ENCODE peak calls at places on chromosomes 1 and 21, in four cellular contexts. P is breast epithelium, A is body of pancreas, K is stomach. J is an unnamed sample.
A peak's percentile ranks its signal among the peaks of the same experiment; 100 is the strongest.

GRCh38 chr1:218592688-218593087 is 247.6 kb downstream of the TGFB2 start:
- DNase-seq in A (no peak), P (no peak), K (no peak), J (no peak)

GRCh38 chr1:152479792-152480595 is 30.6 kb upstream of the LCE5A start:
- DNase-seq in P (no peak), K (peak; percentile 54), A (peak; percentile 40), J (no peak)

GRCh38 chr1:154199563-154199879 is 6.6 kb downstream of the CFAP141 start:
- DNase-seq in P (no peak), A (no peak), K (no peak), J (no peak)

GRCh38 chr1:89949991-89950624 is 44.8 kb upstream of the ZNF326 start:
- DNase-seq in K (no peak), A (no peak), P (no peak), J (no peak)

GRCh38 chr21:43286196-43286595 is 117.4 kb downstream of the CRYAA start:
- DNase-seq in K (no peak), A (no peak), P (no peak), J (no peak)

GRCh38 chr1:32964461-32965250 is at the start of gene RNF19B:
- DNase-seq in K (peak; percentile 97), P (peak; percentile 94), A (peak; percentile 97), J (peak; percentile 94)

GRCh38 chr1:108639899-108640560 is 20.9 kb downstream of the HENMT1 start:
- DNase-seq in A (no peak), K (no peak), P (no peak), J (no peak)

GRCh38 chr1:24888061-24888970 is 41.8 kb downstream of the RUNX3 start:
- DNase-seq in A (no peak), P (no peak), K (peak; percentile 20), J (peak; percentile 37)

GRCh38 chr1:158998781-158999161 is 10.9 kb upstream of the IFI16 start:
- DNase-seq in P (no peak), K (no peak), A (peak; percentile 54), J (peak; percentile 78)

GRCh38 chr1:109598156-109598555 is 21.3 kb downstream of the GNAT2 start:
- DNase-seq in P (no peak), A (no peak), K (no peak), J (no peak)

GRCh38 chr1:115056395-115056798 is 26.8 kb downstream of the TSHB start:
- DNase-seq in A (no peak), K (no peak), P (no peak), J (no peak)

GRCh38 chr1:181423301-181423918 is 59.9 kb upstream of the CACNA1E start:
- DNase-seq in A (peak; percentile 78), K (peak; percentile 38), P (no peak), J (no peak)

GRCh38 chr1:149849947-149850360 is 49.4 kb upstream of the BOLA1 start:
- DNase-seq in K (no peak), A (no peak), P (no peak), J (no peak)

GRCh38 chr1:228396770-228397453 is 9.7 kb downstream of the TRIM11 start:
- DNase-seq in P (peak; percentile 30), K (no peak), A (no peak), J (peak; percentile 51)

GRCh38 chr1:85584264-85584781 is 3.8 kb downstream of the CCN1 start:
- DNase-seq in A (no peak), P (no peak), K (no peak), J (no peak)

GRCh38 chr1:33175865-33176264 is 6.0 kb downstream of the TRIM62 start:
- DNase-seq in A (no peak), K (no peak), P (no peak), J (no peak)

GRCh38 chr1:56145524-56145923 is 433.8 kb downstream of the PLPP3 start:
- DNase-seq in K (no peak), P (no peak), A (no peak), J (no peak)

GRCh38 chr1:18282851-18283600 is 175.4 kb downstream of the IGSF21 start:
- DNase-seq in P (no peak), A (no peak), K (no peak), J (no peak)

GRCh38 chr1:84968865-84969264 is 28.0 kb downstream of the MCOLN2 start:
- DNase-seq in P (no peak), K (no peak), A (no peak), J (no peak)

GRCh38 chr1:78490861-78491310 is at the start of gene PTGFR:
- DNase-seq in P (no peak), A (peak; percentile 25), K (no peak), J (peak; percentile 60)

GRCh38 chr1:153346067-153346723 is 2.4 kb downstream of the PGLYRP4 start:
- DNase-seq in P (no peak), A (no peak), K (no peak), J (no peak)

GRCh38 chr1:214416417-214417212 is 134.8 kb downstream of the PTPN14 start:
- DNase-seq in K (no peak), P (no peak), A (no peak), J (no peak)

GRCh38 chr1:110548381-110548780 is 29.4 kb upstream of the KCNA10 start:
- DNase-seq in K (peak; percentile 38), P (no peak), A (peak; percentile 16), J (no peak)

GRCh38 chr21:44431300-44431699 is 24.0 kb upstream of the LRRC3 start:
- DNase-seq in K (no peak), P (peak; percentile 5), A (no peak), J (no peak)

GRCh38 chr1:226778657-226779058 is 39.6 kb upstream of the ITPKB start:
- DNase-seq in K (peak; percentile 29), P (no peak), A (peak; percentile 6), J (peak; percentile 30)

DNA sequence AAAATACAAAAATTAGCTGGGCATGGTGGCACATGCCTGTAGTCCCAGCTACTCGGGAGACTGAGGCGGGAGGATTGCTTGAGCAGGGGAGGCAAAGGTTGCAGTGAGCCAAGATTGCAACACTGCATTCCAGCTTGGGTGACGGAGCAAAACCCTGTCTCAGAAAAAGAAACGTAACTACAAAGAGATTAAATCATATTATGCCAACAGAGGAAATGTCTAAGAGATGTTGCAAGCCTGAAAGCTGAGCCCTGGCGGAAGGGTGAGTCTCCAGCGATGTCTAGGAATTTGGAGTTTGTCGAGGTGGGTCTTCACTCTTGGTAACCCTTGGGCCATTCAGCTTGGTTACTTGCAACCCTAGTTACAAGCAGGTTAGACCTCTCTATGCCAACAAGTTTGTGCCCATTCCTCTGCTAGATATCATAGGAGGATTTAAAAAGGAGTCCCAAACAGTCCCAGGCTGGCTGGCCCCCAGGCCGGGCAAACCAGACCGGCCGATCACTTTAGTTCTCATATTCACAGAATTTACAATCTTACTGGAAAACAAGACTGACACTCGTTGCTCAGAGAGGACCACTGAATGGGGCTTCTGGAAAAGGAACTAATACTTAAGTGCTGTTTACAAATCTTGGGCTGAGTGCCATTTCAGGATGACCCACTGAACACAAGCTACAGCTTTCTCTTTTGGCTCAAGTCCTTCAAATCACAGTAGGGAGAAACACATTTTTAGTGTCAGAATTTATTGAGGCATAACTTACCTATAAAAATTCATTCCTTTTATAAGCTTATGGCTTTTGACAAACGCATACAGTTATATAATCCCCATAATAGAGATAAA is 27.1 kb downstream of the SLC30A1 start:
- DNase-seq in A (no peak), K (peak; percentile 10), P (no peak), J (no peak)
- H3K27ac ChIP-seq in A (no peak overlapping the region), K (no peak overlapping the region), P (no peak overlapping the region), J (peak overlapping the region; percentile 58)

GRCh38 chr1:203054184-203054583 is 27.9 kb downstream of the PPFIA4 start:
- DNase-seq in P (no peak), K (no peak), A (no peak), J (no peak)

GRCh38 chr1:203055983-203056382 is 29.7 kb downstream of the PPFIA4 start:
- DNase-seq in A (no peak), P (no peak), K (no peak), J (no peak)

GRCh38 chr1:203052556-203053059 is 26.3 kb downstream of the PPFIA4 start:
- DNase-seq in K (no peak), P (no peak), A (no peak), J (no peak)

GRCh38 chr1:203056516-203056915 is 29.3 kb downstream of the MYOG start:
- DNase-seq in K (no peak), P (no peak), A (no peak), J (no peak)

DNA sequence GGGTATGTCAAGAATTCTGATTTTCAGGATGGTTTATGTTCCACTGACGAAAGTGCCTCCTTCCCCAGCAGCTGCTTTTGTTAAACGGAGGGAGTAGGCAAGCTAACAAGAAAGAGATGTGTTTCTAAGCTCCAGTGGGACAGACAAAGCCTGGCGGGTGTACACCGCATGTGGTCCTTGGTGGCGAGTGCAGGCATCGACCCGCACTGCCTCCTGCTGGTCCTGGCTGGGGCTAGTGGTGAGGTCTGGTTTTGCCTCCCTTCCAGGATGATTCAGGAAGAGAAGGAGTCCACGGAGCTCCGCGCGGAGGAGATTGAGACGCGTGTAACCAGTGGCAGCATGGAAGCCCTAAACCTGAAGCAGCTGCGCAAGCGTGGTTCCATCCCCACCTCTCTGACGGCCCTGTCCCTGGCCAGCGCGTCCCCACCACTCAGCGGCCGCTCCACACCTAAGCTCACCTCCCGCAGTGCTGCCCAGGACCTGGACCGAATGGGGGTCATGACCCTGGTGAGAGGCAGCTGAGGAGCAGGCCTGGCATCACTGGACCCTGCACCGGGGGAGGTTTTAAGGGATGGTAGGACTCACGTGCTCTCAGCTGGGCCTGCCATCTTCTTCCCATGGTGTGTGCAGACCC is 29.0 kb downstream of the PPFIA4 start:
- DNase-seq in A (no peak), P (no peak), K (no peak), J (no peak)
- TF ChIP-seq CTCF in A (no peak), P (no peak), K (no peak), J (no peak)

GRCh38 chr1:23810818-23811420 is 10.4 kb upstream of the GALE start:
- DNase-seq in K (peak; percentile 59), A (peak; percentile 63), P (no peak), J (no peak)

GRCh38 chr1:23814016-23814415 is 11.2 kb downstream of the HMGCL start:
- DNase-seq in P (no peak), A (no peak), K (no peak), J (no peak)

GRCh38 chr1:23817633-23818032 is 7.6 kb downstream of the HMGCL start:
- DNase-seq in A (no peak), P (no peak), K (no peak), J (no peak)

GRCh38 chr1:23816932-23817331 is 8.3 kb downstream of the HMGCL start:
- DNase-seq in P (no peak), K (no peak), A (no peak), J (no peak)

DNA sequence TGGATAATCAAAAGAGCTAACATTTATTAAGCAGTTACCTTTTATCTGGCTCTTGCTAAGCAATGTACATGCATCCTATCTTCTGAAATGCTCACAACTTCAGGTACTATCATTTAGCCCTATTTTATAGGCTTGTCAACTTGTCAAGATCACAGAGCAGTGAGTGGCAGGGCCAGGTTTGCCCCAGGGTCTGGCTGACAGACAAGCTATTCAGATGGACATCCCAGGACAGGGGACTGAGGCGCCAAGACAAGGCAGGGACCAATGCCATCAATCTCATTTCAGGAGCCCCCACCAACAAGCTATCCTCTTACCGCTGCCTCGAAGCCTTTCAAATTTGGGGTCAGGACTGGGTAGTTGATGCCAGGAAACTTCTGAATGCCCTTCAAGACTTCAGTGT is 8.9 kb downstream of the HMGCL start:
- DNase-seq in A (no peak), K (no peak), P (no peak), J (no peak)
- H3K36me3 ChIP-seq in A (peaks cover 14% of the 10 kb centered on the region), K (peaks cover 92% of the 10 kb centered on the region), P (no peaks in the 10 kb centered on the region), J (peaks cover 45% of the 10 kb centered on the region)

DNA sequence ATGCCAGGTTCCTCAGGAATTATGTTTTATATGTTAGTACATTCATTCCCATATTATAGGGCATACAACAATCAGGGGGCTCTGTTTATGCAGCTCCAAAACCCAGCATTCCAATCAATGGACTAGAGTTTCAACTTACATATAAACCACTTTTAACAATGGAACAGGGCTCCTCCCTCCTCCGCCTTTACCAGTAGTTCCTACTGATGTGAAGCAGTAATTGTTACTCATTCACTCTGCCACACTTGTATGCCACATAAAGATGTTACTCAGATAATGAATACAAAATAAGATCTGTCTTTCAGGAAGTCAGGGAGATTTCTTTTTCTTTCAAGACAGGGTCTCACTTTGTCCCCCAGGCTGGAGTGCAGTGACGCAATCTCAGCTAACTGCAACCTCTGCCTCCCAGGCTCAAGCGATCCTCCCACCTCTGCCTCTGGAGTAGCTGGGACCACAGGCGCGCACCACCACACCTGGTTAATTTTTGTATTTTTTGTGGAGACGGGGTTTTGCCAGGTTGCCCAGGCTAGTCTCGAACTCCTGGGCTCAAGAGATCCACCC is 17.1 kb downstream of the ZNF281 start:
- DNase-seq in K (no peak), P (no peak), A (no peak), J (no peak)
- H3K27ac ChIP-seq in K (no peak overlapping the region), P (no peak overlapping the region), A (no peak overlapping the region), J (no peak overlapping the region)